ENCODE peak calls at places on chromosomes 13 and 19, in seven cellular contexts. O is spleen, R is psoas muscle, N is GM23338, T is right lobe of liver, K is hepatocyte, J is omental fat pad. X is an unnamed sample.

GRCh38 chr13:32150239-32150638 is 118.7 kb downstream of the FRY start:
- DNase-seq in O (no peak), R (no peak), N (no peak), T (no peak), K (no peak), J (no peak), X (no peak)

GRCh38 chr13:113633485-113633873 is 24.5 kb downstream of the ATP4B start:
- DNase-seq in O (peak; percentile 59), R (peak; percentile 20), N (no peak), T (peak; percentile 44), K (no peak), J (no peak), X (no peak)

GRCh38 chr13:24511824-24512207 is 762 bp downstream of the PARP4 start:
- DNase-seq in O (no peak), R (no peak), N (no peak), T (no peak), K (no peak), J (no peak), X (no peak)

GRCh38 chr19:3503036-3503572 is 2.6 kb upstream of the DOHH start:
- DNase-seq in O (no peak), R (no peak), N (no peak), T (no peak), K (no peak), J (no peak), X (no peak)

GRCh38 chr13:97435794-97436193 is 1.8 kb downstream of the RAP2A start:
- DNase-seq in O (no peak), R (no peak), N (no peak), T (no peak), K (no peak), J (no peak), X (no peak)

GRCh38 chr13:54433511-54434206 is 1405.0 kb downstream of the OLFM4 start:
- DNase-seq in O (no peak), R (no peak), N (no peak), T (no peak), K (peak; percentile 25), J (no peak), X (no peak)

GRCh38 chr13:50119593-50119992 is 104.3 kb downstream of the KCNRG start:
- DNase-seq in O (no peak), R (no peak), N (no peak), T (no peak), K (no peak), J (no peak), X (no peak)

GRCh38 chr13:76868451-76868850 is 17.8 kb downstream of the KCTD12 start:
- DNase-seq in O (no peak), R (no peak), N (no peak), T (no peak), K (no peak), J (no peak), X (no peak)

GRCh38 chr19:56111601-56112312 is 9.3 kb downstream of the ZNF787 start:
- DNase-seq in O (peak; percentile 94), R (peak; percentile 67), N (peak; percentile 53), T (no peak), K (no peak), J (no peak), X (peak; percentile 80)

GRCh38 chr19:34482380-34483250 is 1.1 kb downstream of the WTIP start:
- DNase-seq in O (no peak), R (no peak), N (peak; percentile 65), T (peak; percentile 62), K (peak; percentile 60), J (no peak), X (peak; percentile 11)

GRCh38 chr19:10132848-10133350 is 13.2 kb upstream of the EIF3G start:
- DNase-seq in O (no peak), R (no peak), N (no peak), T (no peak), K (no peak), J (no peak), X (no peak)

GRCh38 chr13:24106429-24106828 is 54.1 kb upstream of the SPATA13 start:
- DNase-seq in O (no peak), R (no peak), N (no peak), T (peak; percentile 78), K (no peak), J (no peak), X (no peak)

GRCh38 chr13:34257980-34258379 is 440.0 kb downstream of the RFC3 start:
- DNase-seq in O (no peak), R (no peak), N (no peak), T (no peak), K (no peak), J (no peak), X (no peak)

GRCh38 chr13:49042476-49042875 is 66.8 kb downstream of the FNDC3A start:
- DNase-seq in O (no peak), R (no peak), N (no peak), T (no peak), K (no peak), J (no peak), X (no peak)

GRCh38 chr13:113656831-113657671 is 947 bp downstream of the ATP4B start:
- DNase-seq in O (peak; percentile 56), R (peak; percentile 44), N (no peak), T (peak; percentile 51), K (no peak), J (no peak), X (no peak)

GRCh38 chr19:48481846-48482639 is 12.9 kb downstream of the CYTH2 start:
- DNase-seq in O (no peak), R (peak; percentile 39), N (peak; percentile 26), T (no peak), K (no peak), J (no peak), X (no peak)

GRCh38 chr19:4507150-4507452 is 11.2 kb downstream of the PLIN4 start:
- DNase-seq in O (no peak), R (no peak), N (no peak), T (no peak), K (no peak), J (no peak), X (no peak)

GRCh38 chr19:4506449-4507149 is 11.7 kb downstream of the PLIN4 start:
- DNase-seq in O (no peak), R (no peak), N (no peak), T (no peak), K (no peak), J (no peak), X (peak; percentile 30)

GRCh38 chr19:4504874-4505569 is 13.3 kb downstream of the PLIN4 start:
- DNase-seq in O (no peak), R (no peak), N (no peak), T (no peak), K (no peak), J (no peak), X (no peak)

GRCh38 chr19:4504297-4504701 is 14.0 kb downstream of the PLIN4 start:
- DNase-seq in O (no peak), R (peak; percentile 66), N (no peak), T (no peak), K (no peak), J (no peak), X (no peak)

DNA sequence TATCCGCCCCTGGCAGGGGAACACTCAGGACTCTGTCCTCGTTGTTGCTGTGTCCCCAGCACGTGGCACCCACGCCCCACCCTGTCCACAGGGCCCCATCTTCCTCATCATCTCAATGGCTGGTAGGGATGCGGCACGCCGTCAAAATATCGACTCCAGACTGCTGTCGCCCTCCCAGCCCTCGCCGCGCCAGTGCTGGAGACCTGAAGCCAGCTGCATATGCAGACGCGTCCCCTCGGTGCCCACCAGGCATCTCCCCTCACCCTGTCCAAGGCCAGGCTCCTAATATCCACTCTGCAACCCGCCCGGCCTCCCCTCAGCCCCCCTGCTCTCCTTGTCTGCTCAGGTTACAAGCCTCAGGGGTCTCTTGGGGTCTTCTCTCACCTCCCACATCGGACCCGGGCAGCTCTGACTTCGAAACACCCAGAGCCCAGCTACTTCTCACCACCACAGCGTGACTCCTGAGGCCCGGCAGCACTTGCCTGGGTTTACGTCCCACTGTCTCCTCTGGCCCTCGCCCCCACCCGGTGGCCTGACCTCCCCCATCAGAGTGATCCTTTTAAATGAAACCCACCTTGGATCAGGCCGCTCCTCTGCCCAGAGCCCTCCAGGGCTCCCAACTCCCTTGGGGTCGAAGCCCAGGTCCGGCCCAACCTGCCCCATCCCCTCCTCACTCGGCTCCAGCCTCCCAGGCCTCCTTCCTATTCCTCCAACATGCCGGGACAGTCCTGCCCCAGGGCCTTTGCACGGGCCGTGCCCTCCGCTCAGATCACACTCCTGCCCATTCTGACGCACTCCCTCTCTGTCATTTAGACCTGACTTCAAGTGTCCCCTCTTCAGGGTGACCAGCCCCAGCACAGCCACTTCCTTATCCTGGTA is 12.5 kb downstream of the PLIN4 start:
- DNase-seq in O (no peak), R (no peak), N (no peak), T (no peak), K (no peak), J (no peak), X (no peak)
- TF ChIP-seq CTCF in O (no peak), R (no peak), N (no peak), T (no peak), K (no peak), J (no peak), X (no peak)

GRCh38 chr13:20141238-20142018 is 19.4 kb downstream of the GJA3 start:
- DNase-seq in O (no peak), R (no peak), N (no peak), T (no peak), K (no peak), J (no peak), X (no peak)

GRCh38 chr13:20140487-20140886 is 20.4 kb downstream of the GJA3 start:
- DNase-seq in O (no peak), R (no peak), N (no peak), T (no peak), K (no peak), J (no peak), X (no peak)

GRCh38 chr13:20137875-20138274 is 23.0 kb downstream of the GJA3 start:
- DNase-seq in O (no peak), R (no peak), N (no peak), T (no peak), K (no peak), J (no peak), X (no peak)

GRCh38 chr13:20134732-20135131 is 26.1 kb downstream of the GJA3 start:
- DNase-seq in O (no peak), R (no peak), N (no peak), T (no peak), K (no peak), J (no peak), X (no peak)

GRCh38 chr13:20136781-20137703 is 23.8 kb downstream of the GJA3 start:
- DNase-seq in O (no peak), R (no peak), N (peak; percentile 82), T (no peak), K (peak; percentile 72), J (no peak), X (peak; percentile 62)
- TF ChIP-seq CTCF in O (no peak), R (peak; percentile 6), N (peak; percentile 50), T (peak; percentile 51), K (peak; percentile 50), J (no peak), X (no peak)

GRCh38 chr19:47230921-47231214 is at the start of gene BBC3:
- DNase-seq in O (no peak), R (no peak), N (no peak), T (no peak), K (no peak), J (no peak), X (no peak)
- TF ChIP-seq CTCF in O (no peak), R (no peak), N (no peak), T (no peak), K (no peak), J (no peak), X (no peak)

DNA sequence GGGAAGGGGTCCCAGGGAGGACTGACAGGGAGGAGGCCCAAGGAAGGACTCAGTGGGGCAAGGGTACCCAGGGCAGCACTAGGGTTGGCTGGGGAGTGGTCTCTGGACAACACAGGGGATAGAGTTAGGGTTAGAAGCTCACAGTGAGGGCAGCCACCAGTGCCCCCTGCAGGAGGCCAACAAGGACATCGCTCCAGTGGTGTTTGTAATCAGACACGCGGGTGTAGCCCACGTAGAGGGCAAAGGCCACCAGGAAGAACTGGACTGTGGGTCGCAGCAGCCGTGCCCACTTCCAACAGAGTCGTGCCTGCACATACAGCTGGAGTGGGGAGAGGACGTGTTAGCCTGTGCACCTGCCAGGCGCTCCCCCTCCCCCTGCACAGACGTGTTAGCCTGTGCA is 9.2 kb downstream of the PLPP2 start:
- DNase-seq in O (no peak), R (peak; percentile 27), N (no peak), T (no peak), K (no peak), J (no peak), X (no peak)
- TF ChIP-seq CTCF in O (no peak), R (no peak), N (no peak), T (no peak), K (no peak), J (no peak), X (no peak)